ENCODE peak calls at places on chromosome 6, in seven cellular contexts. P, U, J, T, E, H and V are unnamed samples.

GRCh38 chr6:42841844-42842584 is 37.4 kb upstream of the RPL7L1 start:
- DNase-seq in T (no peak), P (no peak), U (no peak), E (no peak), H (no peak), J (no peak), V (no peak)

GRCh38 chr6:146887447-146888077 is 288.8 kb downstream of the ADGB start:
- DNase-seq in U (no peak), H (no peak), E (no peak), J (no peak), T (no peak), P (no peak), V (no peak)

GRCh38 chr6:112038756-112039430 is 15.0 kb upstream of the CCN6 start:
- DNase-seq in U (peak), E (no peak), H (no peak), P (no peak), J (no peak), T (no peak), V (no peak)

GRCh38 chr6:10412948-10413849 is 1.7 kb downstream of the TFAP2A start:
- DNase-seq in H (no peak), E (peak), T (no peak), J (no peak), U (no peak), P (no peak), V (peak)

GRCh38 chr6:132423839-132424238 is 22.6 kb upstream of the MOXD1 start:
- DNase-seq in P (no peak), T (no peak), H (no peak), E (no peak), U (no peak), J (no peak), V (no peak)

GRCh38 chr6:47026679-47027078 is 15.5 kb downstream of the ADGRF1 start:
- DNase-seq in P (no peak), J (no peak), H (no peak), E (no peak), T (no peak), U (no peak), V (no peak)

GRCh38 chr6:35385457-35386202 is 43.3 kb downstream of the PPARD start:
- DNase-seq in T (no peak), P (no peak), J (no peak), E (peak), H (no peak), U (no peak), V (peak)

GRCh38 chr6:48134246-48134645 is 23.2 kb upstream of the PTCHD4 start:
- DNase-seq in E (no peak), H (no peak), J (no peak), U (no peak), P (no peak), T (no peak), V (no peak)

GRCh38 chr6:157867155-157867559 is 44.1 kb downstream of the SNX9 start:
- DNase-seq in T (no peak), J (no peak), P (peak), H (no peak), E (no peak), U (no peak), V (no peak)

GRCh38 chr6:169211881-169212280 is 41.8 kb downstream of the THBS2 start:
- DNase-seq in U (no peak), J (no peak), T (no peak), P (no peak), E (no peak), H (no peak), V (no peak)

GRCh38 chr6:169213814-169214520 is 39.7 kb downstream of the THBS2 start:
- DNase-seq in U (no peak), E (no peak), J (no peak), T (peak), H (peak), P (no peak), V (no peak)

GRCh38 chr6:169210611-169211010 is 43.0 kb downstream of the THBS2 start:
- DNase-seq in H (no peak), E (no peak), J (no peak), T (no peak), P (no peak), U (no peak), V (no peak)

GRCh38 chr6:169212897-169213813 is 40.5 kb downstream of the THBS2 start:
- DNase-seq in E (peak), J (peak), H (peak), P (peak), T (peak), U (peak), V (peak)

DNA sequence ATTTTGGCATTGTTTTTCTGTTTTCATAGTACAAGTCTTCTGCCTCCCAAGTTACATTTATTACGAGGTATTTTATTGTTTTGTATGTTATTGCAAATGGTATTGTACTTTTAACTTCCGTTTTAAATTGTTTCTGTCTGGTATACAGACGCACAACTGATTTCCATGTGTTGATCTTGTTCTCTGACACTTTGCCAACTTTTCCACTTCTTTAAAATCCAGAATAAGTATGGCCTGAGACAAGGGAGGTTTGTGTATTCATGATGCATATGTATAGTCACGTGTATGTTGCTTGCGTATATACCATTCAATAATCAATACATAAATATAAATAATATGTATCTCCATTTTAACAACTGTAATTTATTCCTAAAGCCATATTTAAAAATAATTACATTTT is 41.2 kb downstream of the THBS2 start:
- DNase-seq in E (no peak), T (no peak), P (peak), J (no peak), H (no peak), U (no peak), V (no peak)
- H3K4me3 ChIP-seq in E (peak), T (peak), P (no peak), J (peak), H (no peak), U (peak), V (peak)

GRCh38 chr6:110877569-110877968 is 3.0 kb downstream of the AMD1 start:
- DNase-seq in E (no peak), H (no peak), P (no peak), U (no peak), T (no peak), J (no peak), V (no peak)

GRCh38 chr6:110875548-110876169 is 1.1 kb downstream of the AMD1 start:
- DNase-seq in E (peak), T (peak), U (peak), P (peak), J (no peak), H (peak), V (peak)

GRCh38 chr6:110878751-110879539 is 4.4 kb downstream of the AMD1 start:
- DNase-seq in E (no peak), T (no peak), H (no peak), U (no peak), J (no peak), P (peak), V (peak)

GRCh38 chr6:110876170-110876773 is 1.7 kb downstream of the AMD1 start:
- DNase-seq in E (peak), J (peak), H (peak), U (peak), P (peak), T (peak), V (peak)

DNA sequence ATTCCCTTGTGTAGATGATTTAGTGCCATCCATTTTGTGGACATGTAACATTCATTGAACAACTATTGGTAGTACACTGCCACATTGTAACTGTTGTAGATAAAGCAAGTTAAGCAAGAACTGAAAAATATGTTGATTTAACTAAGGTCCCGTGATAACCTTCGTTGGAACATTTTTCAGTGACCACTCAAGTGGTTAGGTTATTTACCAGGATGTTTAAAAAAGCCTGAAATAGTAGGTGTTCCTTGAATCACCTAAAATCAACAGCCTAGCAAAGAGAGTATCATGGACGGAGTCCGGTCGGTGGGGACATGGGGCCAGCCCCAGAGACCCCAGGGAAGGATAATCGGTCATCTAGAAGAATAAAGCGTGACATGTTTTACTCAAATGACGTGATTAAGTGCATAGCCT is 2.6 kb downstream of the AMD1 start:
- DNase-seq in P (peak), U (no peak), E (peak), H (no peak), J (no peak), T (no peak), V (no peak)
- TF ChIP-seq POLR2A in P (no peak), U (no peak), E (peak), H (no peak), J (no peak), T (no peak), V (no peak)

GRCh38 chr6:117602151-117602898 is at the start of gene GOPC:
- DNase-seq in J (peak), H (peak), P (peak), E (peak), U (peak), T (peak), V (peak)

GRCh38 chr6:117600008-117600743 is 2.1 kb downstream of the GOPC start:
- DNase-seq in H (no peak), J (no peak), U (no peak), T (no peak), E (no peak), P (peak), V (no peak)

GRCh38 chr6:117605169-117605826 is 3.0 kb upstream of the GOPC start:
- DNase-seq in J (peak), P (peak), E (peak), H (no peak), T (no peak), U (no peak), V (peak)

GRCh38 chr6:117602899-117603588 is 733 bp upstream of the GOPC start:
- DNase-seq in T (no peak), P (no peak), J (no peak), U (no peak), H (no peak), E (no peak), V (no peak)

GRCh38 chr6:117601811-117602150 is 530 bp downstream of the GOPC start:
- DNase-seq in H (no peak), P (no peak), U (no peak), E (no peak), J (no peak), T (no peak), V (peak)
- H3K4me3 ChIP-seq in H (peak), P (peak), U (peak), E (peak), J (peak), T (peak), V (peak)

GRCh38 chr6:7887278-7887991 is 23.2 kb downstream of the TXNDC5 start:
- DNase-seq in T (no peak), P (peak), H (peak), U (no peak), J (no peak), E (no peak), V (no peak)
- TF ChIP-seq POLR2A in T (no peak), P (peak), H (no peak), U (no peak), J (no peak), E (no peak), V (no peak)

GRCh38 chr6:44227138-44227770 is 3.9 kb downstream of the SLC29A1 start:
- DNase-seq in U (no peak), T (no peak), J (no peak), P (no peak), E (no peak), H (no peak), V (no peak)
- H3K4me3 ChIP-seq in U (peak), T (peak), J (no peak), P (no peak), E (no peak), H (no peak), V (no peak)

GRCh38 chr6:118784641-118785164 is 109.2 kb upstream of the ASF1A start:
- DNase-seq in J (no peak), T (no peak), E (no peak), U (no peak), H (no peak), P (no peak), V (no peak)

GRCh38 chr6:118785601-118786000 is 108.4 kb upstream of the ASF1A start:
- DNase-seq in H (no peak), P (no peak), U (no peak), J (no peak), T (no peak), E (no peak), V (no peak)

GRCh38 chr6:118787746-118788419 is 106.1 kb upstream of the ASF1A start:
- DNase-seq in T (no peak), P (peak), H (no peak), J (no peak), E (no peak), U (peak), V (no peak)

GRCh38 chr6:118788702-118789101 is 105.2 kb upstream of the ASF1A start:
- DNase-seq in J (no peak), U (no peak), H (no peak), T (no peak), P (no peak), E (no peak), V (no peak)

GRCh38 chr6:118786696-118787453 is 107.1 kb upstream of the ASF1A start:
- DNase-seq in P (no peak), E (no peak), T (no peak), J (no peak), U (no peak), H (no peak), V (no peak)
- TF ChIP-seq POLR2A in P (no peak), E (no peak), T (no peak), J (no peak), U (no peak), H (no peak), V (no peak)

GRCh38 chr6:88184921-88185320 is 18.8 kb upstream of the CNR1 start:
- DNase-seq in T (no peak), H (no peak), U (no peak), E (no peak), P (no peak), J (no peak), V (no peak)

GRCh38 chr6:88183503-88183902 is 17.4 kb upstream of the CNR1 start:
- DNase-seq in J (no peak), T (no peak), P (no peak), U (no peak), H (no peak), E (no peak), V (no peak)

GRCh38 chr6:88177961-88178464 is 11.9 kb upstream of the CNR1 start:
- DNase-seq in J (no peak), P (no peak), T (no peak), E (no peak), U (no peak), H (no peak), V (no peak)

GRCh38 chr6:88174906-88175305 is 8.8 kb upstream of the CNR1 start:
- DNase-seq in H (no peak), J (no peak), U (no peak), P (no peak), T (no peak), E (no peak), V (no peak)

DNA sequence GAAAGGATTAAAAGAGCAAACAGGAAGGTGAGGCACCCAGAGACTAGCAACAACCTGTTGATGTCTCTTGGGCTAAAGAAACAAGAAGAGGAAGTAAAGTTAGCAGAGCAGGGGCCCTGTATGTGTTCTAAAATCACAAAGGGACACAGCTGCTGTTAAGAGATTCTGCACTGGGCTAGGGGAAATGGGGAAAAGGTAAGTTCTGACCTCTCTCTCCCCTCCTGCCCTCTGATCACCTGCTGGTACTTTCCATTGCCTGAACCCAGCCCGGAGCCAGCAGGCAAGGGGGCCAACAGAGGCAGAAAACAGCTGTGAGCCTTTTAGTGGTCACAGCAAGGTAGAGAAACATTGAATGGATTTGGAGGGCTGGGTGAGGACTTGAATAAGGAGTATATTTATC is 13.5 kb upstream of the CNR1 start:
- DNase-seq in P (no peak), T (no peak), J (no peak), H (peak), E (no peak), U (no peak), V (no peak)
- H3K4me3 ChIP-seq in P (no peak), T (no peak), J (no peak), H (no peak), E (no peak), U (no peak), V (no peak)